ENCODE peak calls at places on chromosomes 3 and 15, in five cellular contexts. X is stimulated activated effector memory CD8-positive, alpha-beta T cell treated with anti-CD3 and anti-CD28 coated beads, Interleukin-12 subunit alpha, Interleukin-12 subunit beta, amount 100 ng/mL, for 72 hours; V is activated T-cell treated with anti-CD3 and anti-CD28 coated beads, Interleukin-2, amount 50 U/mL, for 72 hours; S is retina; C is ACHN. N is an unnamed sample.

GRCh38 chr3:17979248-17979647 is 236.8 kb upstream of the TBC1D5 start:
- DNase-seq in C (no peak), V (no peak), S (no peak), X (no peak), N (no peak)

GRCh38 chr15:23035964-23036566 is 3.3 kb downstream of the TUBGCP5 start:
- DNase-seq in C (peak; percentile 61), X (peak; percentile 77), V (peak; percentile 62), S (peak; percentile 58), N (no peak)

GRCh38 chr3:142946861-142947260 is 16.6 kb downstream of the PAQR9 start:
- DNase-seq in C (no peak), V (no peak), X (no peak), S (no peak), N (no peak)

GRCh38 chr3:172675371-172676193 is 35.3 kb downstream of the NCEH1 start:
- DNase-seq in X (no peak), C (peak; percentile 67), V (peak; percentile 37), S (no peak), N (no peak)

GRCh38 chr3:67916353-67916752 is 261.9 kb upstream of the SUCLG2 start:
- DNase-seq in S (no peak), C (no peak), V (no peak), X (no peak), N (no peak)

GRCh38 chr15:66840615-66841014 is 138.6 kb downstream of the SMAD6 start:
- DNase-seq in V (no peak), X (no peak), C (no peak), S (no peak), N (no peak)

GRCh38 chr3:180646187-180646790 is 33.0 kb downstream of the CCDC39 start:
- DNase-seq in S (no peak), X (no peak), V (no peak), C (no peak), N (no peak)

GRCh38 chr3:172685331-172686214 is 25.3 kb downstream of the NCEH1 start:
- DNase-seq in S (no peak), X (no peak), C (no peak), V (peak; percentile 25), N (no peak)

GRCh38 chr3:12479919-12480425 is 4.3 kb upstream of the TSEN2 start:
- DNase-seq in X (peak; percentile 58), C (peak; percentile 47), S (peak; percentile 80), V (peak; percentile 32), N (no peak)

GRCh38 chr15:64686130-64686735 is 89.2 kb downstream of the RBPMS2 start:
- DNase-seq in S (peak; percentile 60), C (peak; percentile 49), V (peak; percentile 35), X (no peak), N (no peak)

GRCh38 chr3:36678216-36679013 is 85.9 kb downstream of the DCLK3 start:
- DNase-seq in S (no peak), X (no peak), C (peak; percentile 37), V (no peak), N (no peak)

GRCh38 chr3:102225407-102226132 is 209.2 kb upstream of the ZPLD1 start:
- DNase-seq in V (no peak), X (no peak), C (peak; percentile 85), S (peak; percentile 33), N (no peak)

GRCh38 chr3:174815750-174816149 is 43.4 kb upstream of the NAALADL2 start:
- DNase-seq in C (no peak), S (no peak), V (no peak), X (no peak), N (no peak)

GRCh38 chr3:85572426-85572825 is 613.6 kb downstream of the CADM2 start:
- DNase-seq in V (no peak), C (no peak), X (no peak), S (no peak), N (no peak)

GRCh38 chr15:34799149-34799824 is 3.9 kb upstream of the ACTC1 start:
- DNase-seq in X (no peak), C (peak; percentile 2), S (peak; percentile 76), V (no peak), N (peak; percentile 38)

GRCh38 chr15:78282324-78282723 is 17.1 kb downstream of the SKIC8 start:
- DNase-seq in X (no peak), S (no peak), V (no peak), C (no peak), N (no peak)

GRCh38 chr3:45465192-45465591 is 76.8 kb downstream of the LARS2 start:
- DNase-seq in S (no peak), C (no peak), X (no peak), V (no peak), N (no peak)

GRCh38 chr3:125163739-125164601 is 48.6 kb downstream of the SLC12A8 start:
- DNase-seq in V (no peak), X (no peak), C (peak; percentile 25), S (no peak), N (no peak)

GRCh38 chr15:45023659-45024320 is 795 bp downstream of the SORD start:
- DNase-seq in V (no peak), X (no peak), S (no peak), C (peak; percentile 19), N (no peak)

GRCh38 chr3:194489736-194490612 is 3.2 kb upstream of the ATP13A3 start:
- DNase-seq in X (no peak), V (peak; percentile 51), S (no peak), C (no peak), N (no peak)

GRCh38 chr15:39194431-39194830 is 386.4 kb upstream of the THBS1 start:
- DNase-seq in C (no peak), S (no peak), V (no peak), X (no peak), N (no peak)

GRCh38 chr3:61451841-61452240 is 109.5 kb upstream of the PTPRG start:
- DNase-seq in X (no peak), C (no peak), V (no peak), S (no peak), N (no peak)

GRCh38 chr3:99499235-99499798 is 139.1 kb upstream of the COL8A1 start:
- DNase-seq in V (no peak), X (no peak), S (peak; percentile 47), C (peak; percentile 58), N (no peak)

GRCh38 chr3:13492048-13492447 is 11.9 kb downstream of the HDAC11 start:
- DNase-seq in V (no peak), S (no peak), X (no peak), C (no peak), N (no peak)

GRCh38 chr3:13235079-13235478 is 161.8 kb upstream of the IQSEC1 start:
- DNase-seq in C (no peak), V (peak; percentile 9), S (no peak), X (no peak), N (no peak)

N was measured in dorsolateral prefrontal cortex.